ENCODE peak calls at places on chromosomes 12 and 14, in nine cellular contexts. H, I, N, X, F, J, O, G and P are unnamed samples.
A peak's percentile ranks its signal among the peaks of the same experiment; 100 is the strongest.

GRCh38 chr14:58907803-58908202 is 270.0 kb downstream of the DACT1 start:
- DNase-seq in H (no peak), I (no peak), N (no peak), X (no peak), F (no peak), J (no peak), O (peak; percentile 12), G (no peak), P (no peak)

GRCh38 chr12:116642683-116643082 is 83.5 kb downstream of the MAP1LC3B2 start:
- DNase-seq in H (no peak), I (no peak), N (no peak), X (no peak), F (no peak), J (no peak), O (no peak), G (no peak), P (no peak)

GRCh38 chr14:23447634-23448353 is 12.3 kb upstream of the MYH7 start:
- DNase-seq in H (no peak), I (no peak), N (no peak), X (no peak), F (no peak), J (no peak), O (no peak), G (no peak), P (no peak)

GRCh38 chr12:103848917-103849491 is 8.0 kb upstream of the NT5DC3 start:
- DNase-seq in H (peak; percentile 74), I (no peak), N (no peak), X (no peak), F (no peak), J (peak; percentile 79), O (peak; percentile 58), G (peak; percentile 68), P (no peak)

GRCh38 chr12:96294831-96295230 is 100.7 kb downstream of the ELK3 start:
- DNase-seq in H (peak; percentile 42), I (no peak), N (peak; percentile 46), X (no peak), F (peak; percentile 74), J (peak; percentile 47), O (peak; percentile 62), G (peak; percentile 52), P (no peak)

GRCh38 chr12:95762123-95762785 is 28.3 kb downstream of the NTN4 start:
- DNase-seq in H (no peak), I (no peak), N (peak; percentile 11), X (no peak), F (no peak), J (no peak), O (peak; percentile 15), G (no peak), P (no peak)

GRCh38 chr12:61291647-61292046 is 968.6 kb upstream of the USP15 start:
- DNase-seq in H (no peak), I (no peak), N (no peak), X (no peak), F (peak; percentile 26), J (no peak), O (peak; percentile 1), G (no peak), P (no peak)

GRCh38 chr12:6552140-6552551 is 3.7 kb downstream of the IFFO1 start:
- DNase-seq in H (peak; percentile 42), I (no peak), N (no peak), X (peak; percentile 77), F (no peak), J (no peak), O (no peak), G (no peak), P (no peak)

GRCh38 chr14:94052662-94053061 is 26.5 kb downstream of the OTUB2 start:
- DNase-seq in H (no peak), I (no peak), N (no peak), X (no peak), F (no peak), J (no peak), O (no peak), G (no peak), P (no peak)

GRCh38 chr12:49253033-49253623 is 11.8 kb upstream of the TUBA1C start:
- DNase-seq in H (no peak), I (no peak), N (no peak), X (no peak), F (no peak), J (no peak), O (peak; percentile 30), G (no peak), P (no peak)

GRCh38 chr12:257521-258321 is 4.9 kb downstream of the SLC6A13 start:
- DNase-seq in H (no peak), I (no peak), N (no peak), X (no peak), F (no peak), J (no peak), O (no peak), G (no peak), P (no peak)

GRCh38 chr12:127334324-127334723 is 932.6 kb upstream of the TMEM132C start:
- DNase-seq in H (no peak), I (no peak), N (no peak), X (no peak), F (no peak), J (no peak), O (no peak), G (no peak), P (no peak)

GRCh38 chr12:26112703-26113147 is 12.1 kb downstream of the BHLHE41 start:
- DNase-seq in H (no peak), I (no peak), N (no peak), X (no peak), F (no peak), J (no peak), O (no peak), G (no peak), P (no peak)

GRCh38 chr12:26317942-26318565 is 122.7 kb downstream of the SSPN start:
- DNase-seq in H (peak; percentile 45), I (no peak), N (no peak), X (no peak), F (peak; percentile 86), J (peak; percentile 70), O (peak; percentile 83), G (peak; percentile 47), P (no peak)

DNA sequence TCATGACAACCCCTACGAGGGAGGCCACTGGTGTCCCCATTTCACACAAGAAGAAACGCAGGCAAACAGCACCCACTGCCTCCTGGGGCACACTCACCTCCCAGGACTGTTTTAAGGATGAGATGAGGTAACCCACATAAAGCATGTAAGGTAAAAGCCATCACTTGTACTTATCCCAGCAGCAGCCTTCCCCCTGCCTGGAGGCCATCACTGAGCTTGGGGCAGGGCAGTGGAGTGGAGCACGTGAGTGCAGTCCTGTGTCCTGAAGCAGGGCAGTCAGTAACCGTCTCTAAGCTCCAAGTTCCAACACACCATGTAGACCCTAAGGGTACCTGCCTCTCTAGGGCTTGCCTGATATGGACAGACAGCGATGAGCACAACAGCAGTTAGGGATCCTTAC is 1.7 kb downstream of the POLE start:
- DNase-seq in H (no peak), I (no peak), N (no peak), X (no peak), F (no peak), J (no peak), O (no peak), G (no peak), P (no peak)
- H3K4me3 ChIP-seq in H (no peak overlapping the region), I (no peak overlapping the region), N (no peak overlapping the region), X (no peak overlapping the region), F (no peak overlapping the region), J (no peak overlapping the region), O (no peak overlapping the region), G (no peak overlapping the region), P (no peak overlapping the region)

DNA sequence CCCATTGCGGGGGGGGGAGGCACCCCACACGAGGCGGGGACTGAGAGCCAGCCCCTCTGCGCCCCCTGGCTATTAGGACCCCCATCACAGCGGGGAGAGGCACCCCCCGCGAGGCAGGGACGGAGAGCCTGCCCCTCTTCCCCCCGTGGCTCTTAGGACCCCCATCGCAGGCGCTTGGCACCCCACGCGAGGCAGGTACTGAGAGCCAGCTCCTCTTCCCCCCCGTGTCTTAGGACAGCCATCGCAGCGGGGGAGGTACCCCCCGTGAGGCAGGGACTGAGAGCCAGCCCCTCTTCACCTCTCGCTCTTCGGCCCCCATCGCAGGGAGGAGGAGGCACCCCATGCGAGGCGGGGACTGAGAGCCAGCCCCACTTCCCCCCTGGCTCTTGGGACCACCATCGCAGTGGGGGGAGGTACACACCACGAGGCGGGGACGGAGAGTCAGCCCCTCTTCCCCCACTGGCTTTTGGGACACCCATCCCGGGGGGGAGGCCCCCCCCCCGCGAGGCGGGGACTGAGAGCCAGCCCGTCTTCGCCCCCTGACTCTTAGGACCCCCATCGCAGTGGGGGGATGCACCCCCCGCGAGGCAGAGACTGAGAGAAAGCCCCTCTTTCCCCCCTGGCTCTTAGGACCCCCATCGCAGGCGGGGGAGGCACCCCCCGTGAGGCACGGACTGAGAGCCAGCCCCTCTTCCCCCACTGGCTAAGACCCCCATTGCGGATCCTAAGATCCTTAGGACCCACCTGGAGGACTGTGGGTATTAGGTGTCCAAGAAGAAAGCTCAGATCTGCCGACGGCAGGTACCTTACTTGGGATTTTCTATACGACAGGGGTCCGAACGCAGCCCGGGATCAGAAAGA is 198.6 kb upstream of the PZP start:
- DNase-seq in H (no peak), I (no peak), N (no peak), X (no peak), F (no peak), J (no peak), O (no peak), G (no peak), P (no peak)
- TF ChIP-seq CTCF in H (no peak), I (no peak), N (no peak), X (no peak), F (no peak), J (no peak), O (no peak), G (no peak), P (no peak)

DNA sequence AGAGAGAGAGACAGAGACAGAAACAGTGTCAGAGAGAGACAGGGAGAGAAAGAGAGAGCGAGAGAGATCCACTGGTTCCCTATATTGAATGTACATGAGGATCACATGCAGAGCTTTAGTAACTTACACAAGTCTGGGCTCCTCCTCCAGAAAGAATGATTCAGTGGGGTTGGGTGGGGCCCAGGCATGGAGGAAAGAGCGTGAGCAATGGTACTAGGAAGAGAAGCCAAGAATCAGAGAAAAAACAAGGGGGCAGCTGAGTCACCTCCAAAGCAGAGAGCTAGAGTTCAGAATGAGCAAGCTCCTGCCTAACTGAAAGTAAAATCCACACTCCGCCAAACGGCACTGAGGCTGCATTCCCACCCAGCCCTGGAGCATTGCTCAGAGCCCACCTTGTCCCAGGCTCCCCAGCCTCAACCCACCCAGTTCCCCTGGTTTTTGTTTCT is 670.1 kb upstream of the TBX3 start:
- DNase-seq in H (peak; percentile 96), I (peak; percentile 93), N (no peak), X (peak; percentile 22), F (peak; percentile 98), J (peak; percentile 96), O (peak; percentile 98), G (peak; percentile 96), P (no peak)
- H3K4me3 ChIP-seq in H (peak overlapping the region; percentile 35), I (peak overlapping the region; percentile 62), N (no peak overlapping the region), X (peak overlapping the region; percentile 41), F (peak overlapping the region; percentile 59), J (peak overlapping the region; percentile 58), O (peak overlapping the region; percentile 41), G (no peak overlapping the region), P (no peak overlapping the region)

DNA sequence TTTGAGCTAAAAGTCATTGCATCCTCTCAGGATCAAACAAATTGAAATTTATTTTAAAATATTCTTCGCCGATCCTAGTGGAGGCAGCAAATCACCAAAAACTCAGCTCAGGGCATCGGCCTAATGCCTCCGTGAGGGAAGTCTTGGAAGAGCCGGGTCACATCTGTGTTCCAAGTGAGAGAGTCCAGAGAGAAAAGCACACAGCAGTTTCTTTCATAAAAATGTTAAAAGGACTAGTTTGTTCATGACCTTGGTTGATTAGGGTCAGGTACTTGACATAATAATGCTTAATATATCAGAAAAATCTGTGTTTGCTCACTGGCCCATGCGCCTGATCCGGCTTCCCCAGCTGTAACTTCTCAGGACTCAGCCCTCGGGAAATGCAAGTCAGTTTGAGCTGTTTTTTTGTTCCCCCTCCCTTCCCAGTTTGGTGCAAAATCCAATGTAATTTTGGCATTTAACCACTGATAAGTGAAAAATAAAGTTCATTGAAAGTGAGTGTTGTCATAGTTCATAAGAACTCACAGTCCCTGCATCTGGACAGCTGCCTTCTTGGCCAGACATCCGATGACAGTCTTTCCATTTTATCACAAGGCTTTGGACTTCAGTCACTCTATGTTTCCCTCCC is 161.7 kb downstream of the CAND1 start:
- DNase-seq in H (peak; percentile 73), I (no peak), N (no peak), X (peak; percentile 73), F (peak; percentile 31), J (peak; percentile 50), O (no peak), G (peak; percentile 77), P (no peak)
- TF ChIP-seq CTCF in H (no peak), I (no peak), N (no peak), X (peak; percentile 56), F (peak; percentile 26), J (no peak), O (no peak), G (peak; percentile 31), P (peak; percentile 30)